ENCODE peak calls at places on chromosomes 1 and 21, in five cellular contexts. C, K, A, X and W are unnamed samples.

GRCh38 chr21:42452401-42453018 is 43.5 kb downstream of the RSPH1 start:
- ATAC-seq in A (no peak), K (no peak), C (no peak), X (no peak), W (no peak)

GRCh38 chr1:62325076-62325475 is 5.8 kb upstream of the KANK4 start:
- ATAC-seq in A (peak; percentile 74), X (peak; percentile 60), K (peak; percentile 61), C (no peak), W (peak; percentile 72)

GRCh38 chr21:34615487-34615814 is 538 bp upstream of the RCAN1 start:
- ATAC-seq in K (peak; percentile 52), C (peak; percentile 8), A (no peak), X (peak; percentile 49), W (peak; percentile 3)

GRCh38 chr1:230633469-230633868 is 8.8 kb upstream of the COG2 start:
- ATAC-seq in X (no peak), K (no peak), A (no peak), C (no peak), W (no peak)

GRCh38 chr1:9643351-9644256 is 7.9 kb upstream of the PIK3CD start:
- ATAC-seq in A (no peak), K (no peak), X (peak; percentile 36), C (peak; percentile 24), W (no peak)

GRCh38 chr21:42627527-42628289 is 25.7 kb upstream of the PDE9A start:
- ATAC-seq in K (no peak), A (peak; percentile 78), X (peak; percentile 33), C (no peak), W (no peak)

GRCh38 chr1:173410133-173410793 is 66.9 kb upstream of the PRDX6 start:
- ATAC-seq in A (no peak), C (peak; percentile 73), K (peak; percentile 32), X (no peak), W (no peak)

GRCh38 chr1:231419147-231419546 is 2.9 kb downstream of the EGLN1 start:
- ATAC-seq in K (no peak), A (no peak), C (no peak), X (no peak), W (no peak)

GRCh38 chr1:233935277-233935868 is 30.9 kb downstream of the SLC35F3 start:
- ATAC-seq in C (no peak), K (no peak), X (peak; percentile 89), A (no peak), W (no peak)

GRCh38 chr1:93471284-93471683 is 23.4 kb downstream of the FNBP1L start:
- ATAC-seq in A (no peak), X (no peak), K (no peak), C (no peak), W (no peak)
- H3K4me1 ChIP-seq in A (peaks cover 3% of the 10 kb centered on the region), X (peaks cover 11% of the 10 kb centered on the region), K (no peaks in the 10 kb centered on the region), C (no peaks in the 10 kb centered on the region), W (no peaks in the 10 kb centered on the region)

GRCh38 chr1:245605480-245606156 is 450.8 kb downstream of the KIF26B start:
- ATAC-seq in X (peak; percentile 29), C (no peak), K (peak; percentile 61), A (peak; percentile 48), W (peak; percentile 16)

GRCh38 chr1:245600658-245601057 is 445.9 kb downstream of the KIF26B start:
- ATAC-seq in C (no peak), X (no peak), K (no peak), A (no peak), W (no peak)

GRCh38 chr1:245603311-245603865 is 448.6 kb downstream of the KIF26B start:
- ATAC-seq in K (no peak), C (no peak), X (no peak), A (no peak), W (no peak)

GRCh38 chr1:245606157-245606725 is 451.5 kb downstream of the KIF26B start:
- ATAC-seq in X (no peak), K (no peak), A (no peak), C (no peak), W (no peak)

GRCh38 chr1:245604979-245605378 is 450.2 kb downstream of the KIF26B start:
- ATAC-seq in A (peak; percentile 30), C (no peak), X (no peak), K (no peak), W (no peak)
- H3K4me1 ChIP-seq in A (no peaks in the 10 kb centered on the region), C (no peaks in the 10 kb centered on the region), X (no peaks in the 10 kb centered on the region), K (peaks cover 16% of the 10 kb centered on the region), W (peaks cover 19% of the 10 kb centered on the region)

DNA sequence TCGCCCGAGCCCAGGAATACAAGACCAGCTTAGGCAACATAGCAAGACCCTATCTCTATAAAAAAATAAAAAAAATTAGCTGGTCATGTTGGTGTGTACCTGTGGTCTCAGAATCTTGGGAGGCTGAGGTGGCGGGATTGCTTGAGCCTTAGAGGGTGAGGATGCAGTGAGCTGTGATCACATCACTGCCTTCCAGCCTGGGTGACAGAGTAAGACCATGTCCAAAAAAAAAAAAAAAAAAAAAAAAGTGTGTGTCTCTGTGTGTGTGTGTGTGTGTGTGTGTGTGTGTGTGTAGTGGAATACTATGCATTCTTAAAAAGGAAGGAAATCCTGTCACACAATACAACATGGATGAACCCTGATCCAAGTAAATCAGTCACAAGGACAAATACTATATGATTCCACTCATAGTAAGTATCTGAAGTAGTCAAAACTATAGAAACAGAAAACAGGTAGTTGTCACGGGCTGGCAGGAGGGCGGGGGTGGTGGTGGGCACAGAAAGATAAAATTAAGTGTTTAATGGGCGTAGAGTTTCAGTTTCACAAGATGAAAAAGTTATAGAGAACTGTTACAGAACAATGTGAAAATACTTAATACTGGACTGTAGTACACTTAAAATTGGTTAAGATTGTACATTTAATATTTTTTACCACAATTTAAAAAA is 47.8 kb downstream of the SELENOF start:
- ATAC-seq in C (no peak), X (no peak), A (no peak), K (no peak), W (no peak)
- H3K4me1 ChIP-seq in C (no peaks in the 10 kb centered on the region), X (no peaks in the 10 kb centered on the region), A (no peaks in the 10 kb centered on the region), K (peaks cover 3% of the 10 kb centered on the region), W (peaks cover 9% of the 10 kb centered on the region)

GRCh38 chr1:225695578-225696332 is 42.8 kb upstream of the ENAH start:
- ATAC-seq in K (peak; percentile 21), X (no peak), C (no peak), A (no peak), W (no peak)
- H3K4me1 ChIP-seq in K (peaks cover 21% of the 10 kb centered on the region), X (peaks cover 22% of the 10 kb centered on the region), C (no peaks in the 10 kb centered on the region), A (peaks cover 19% of the 10 kb centered on the region), W (no peaks in the 10 kb centered on the region)

GRCh38 chr1:15797614-15798390 is 9.6 kb downstream of the UQCRHL start:
- ATAC-seq in A (no peak), X (no peak), K (no peak), C (no peak), W (no peak)

GRCh38 chr1:15799928-15800835 is 7.3 kb downstream of the UQCRHL start:
- ATAC-seq in X (peak; percentile 70), K (peak; percentile 26), A (peak; percentile 72), C (no peak), W (peak; percentile 23)

GRCh38 chr1:15796086-15796462 is 11.4 kb downstream of the UQCRHL start:
- ATAC-seq in K (no peak), X (no peak), A (no peak), C (no peak), W (no peak)

GRCh38 chr1:15802234-15802965 is 5.0 kb downstream of the UQCRHL start:
- ATAC-seq in K (no peak), A (no peak), C (no peak), X (no peak), W (no peak)

GRCh38 chr1:15799004-15799867 is 8.2 kb downstream of the UQCRHL start:
- ATAC-seq in K (peak; percentile 86), C (no peak), X (peak; percentile 75), A (peak; percentile 88), W (peak; percentile 86)
- H3K4me1 ChIP-seq in K (peaks cover 43% of the 10 kb centered on the region), C (no peaks in the 10 kb centered on the region), X (peaks cover 23% of the 10 kb centered on the region), A (peaks cover 9% of the 10 kb centered on the region), W (no peaks in the 10 kb centered on the region)

GRCh38 chr1:40981702-40982448 is 2.4 kb downstream of the CTPS1 start:
- ATAC-seq in K (no peak), C (no peak), A (no peak), X (no peak), W (no peak)

GRCh38 chr1:40984531-40984930 is 5.0 kb downstream of the CTPS1 start:
- ATAC-seq in A (no peak), K (no peak), C (no peak), X (no peak), W (no peak)

GRCh38 chr1:40984066-40984465 is 4.6 kb downstream of the CTPS1 start:
- ATAC-seq in A (no peak), K (no peak), X (no peak), C (no peak), W (no peak)

GRCh38 chr1:40983286-40983685 is 3.8 kb downstream of the CTPS1 start:
- ATAC-seq in A (no peak), X (no peak), K (no peak), C (no peak), W (no peak)

GRCh38 chr1:40982721-40983120 is 3.2 kb downstream of the CTPS1 start:
- ATAC-seq in K (no peak), A (no peak), C (no peak), X (no peak), W (no peak)
- H3K4me1 ChIP-seq in K (peaks cover 30% of the 10 kb centered on the region), A (peaks cover 12% of the 10 kb centered on the region), C (peaks cover 16% of the 10 kb centered on the region), X (peaks cover 13% of the 10 kb centered on the region), W (peaks cover 17% of the 10 kb centered on the region)

GRCh38 chr21:31724552-31724951 is 7.4 kb downstream of the SCAF4 start:
- ATAC-seq in A (no peak), X (no peak), K (no peak), C (no peak), W (no peak)

GRCh38 chr21:31725202-31725840 is 6.6 kb downstream of the SCAF4 start:
- ATAC-seq in X (no peak), C (no peak), A (no peak), K (no peak), W (no peak)

GRCh38 chr21:31727181-31727580 is 4.7 kb downstream of the SCAF4 start:
- ATAC-seq in K (no peak), A (no peak), X (no peak), C (no peak), W (no peak)

GRCh38 chr21:31728191-31728590 is 3.7 kb downstream of the SCAF4 start:
- ATAC-seq in A (no peak), C (no peak), K (no peak), X (no peak), W (no peak)

GRCh38 chr21:31726407-31726806 is 5.5 kb downstream of the SCAF4 start:
- ATAC-seq in K (no peak), X (no peak), C (no peak), A (no peak), W (no peak)
- H3K4me1 ChIP-seq in K (peaks cover 7% of the 10 kb centered on the region), X (peaks cover 14% of the 10 kb centered on the region), C (peaks cover 67% of the 10 kb centered on the region), A (peaks cover 3% of the 10 kb centered on the region), W (peaks cover 71% of the 10 kb centered on the region)